ENCODE peak calls at places on chromosomes 11 and 22, in ten cellular contexts. S is WERI-Rb-1; I is mesendoderm; Y is ovary; H is endothelial cell of umbilical vein; W is A549; Q is sigmoid colon; N is CD4-positive, alpha-beta memory T cell; A is GM23248; D is small intestine. P is an unnamed sample.

GRCh38 chr11:34313099-34313517 is 44.7 kb downstream of the ABTB2 start:
- DNase-seq in A (peak), N (peak), I (no peak), Q (no peak), W (no peak), D (no peak), S (no peak), Y (no peak), H (no peak), P (no peak)

GRCh38 chr11:19905280-19905853 is 192.7 kb downstream of the NAV2 start:
- DNase-seq in D (peak), I (peak), W (peak), H (peak), Y (no peak), Q (no peak), S (no peak), A (peak), N (no peak), P (no peak)

GRCh38 chr11:122850076-122850631 is 11.9 kb downstream of the CRTAM start:
- DNase-seq in D (no peak), I (peak), S (no peak), N (no peak), Q (no peak), W (no peak), H (no peak), Y (no peak), A (peak), P (peak)

GRCh38 chr22:46936378-46936916 is 174.0 kb downstream of the TBC1D22A start:
- DNase-seq in S (no peak), N (no peak), D (no peak), A (peak), W (no peak), Y (peak), Q (no peak), I (no peak), H (no peak), P (no peak)

GRCh38 chr11:122330466-122330865 is 214.5 kb upstream of the BLID start:
- DNase-seq in N (no peak), S (no peak), Y (no peak), W (no peak), H (no peak), I (no peak), D (no peak), A (no peak), Q (no peak), P (no peak)

GRCh38 chr11:67318239-67318555 is 14.9 kb downstream of the SSH3 start:
- DNase-seq in Q (no peak), Y (no peak), S (no peak), W (peak), I (no peak), H (no peak), D (no peak), A (peak), N (no peak), P (no peak)

GRCh38 chr11:102446606-102447005 is 6.0 kb downstream of the TMEM123 start:
- DNase-seq in I (peak), Q (no peak), N (no peak), A (peak), H (peak), Y (no peak), S (no peak), W (peak), D (no peak), P (no peak)

GRCh38 chr11:2701898-2702434 is 2.2 kb upstream of the KCNQ1OT1 start:
- DNase-seq in H (no peak), N (no peak), I (no peak), S (no peak), W (no peak), A (no peak), Y (no peak), Q (peak), D (no peak), P (no peak)

GRCh38 chr11:47177229-47177845 is 658 bp upstream of the ARFGAP2 start:
- DNase-seq in W (peak), N (peak), D (peak), H (peak), Q (peak), S (peak), A (peak), Y (peak), I (peak), P (peak)

GRCh38 chr11:95690100-95690499 is 99.5 kb downstream of the FAM76B start:
- DNase-seq in W (no peak), S (no peak), Y (no peak), D (no peak), I (no peak), A (no peak), Q (no peak), N (no peak), H (no peak), P (no peak)

GRCh38 chr11:424232-424631 is 9.4 kb upstream of the SIGIRR start:
- DNase-seq in W (no peak), I (no peak), Q (no peak), D (no peak), S (no peak), Y (no peak), N (no peak), H (no peak), A (no peak), P (no peak)

DNA sequence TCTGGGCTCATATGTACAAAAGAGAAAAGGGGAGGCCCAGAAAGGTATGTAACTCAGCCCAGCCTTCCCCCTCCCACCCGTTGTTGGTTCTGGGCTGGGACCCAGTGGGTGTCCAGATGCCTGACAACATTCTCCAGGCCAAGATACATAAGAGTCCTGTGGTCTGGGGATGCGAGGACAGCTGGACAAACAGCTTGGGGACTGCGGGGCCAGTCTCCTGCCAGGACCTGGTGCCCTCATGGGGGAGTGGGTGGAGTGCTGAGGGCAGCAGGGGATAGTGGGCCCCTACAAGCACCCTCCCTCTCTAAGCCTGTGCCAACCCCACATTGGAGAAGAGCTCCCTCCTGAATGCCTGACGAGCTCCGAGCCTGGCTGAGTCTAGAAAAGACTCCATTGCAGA is 3.5 kb upstream of the SLC22A6 start:
- DNase-seq in H (no peak), S (no peak), N (no peak), W (no peak), A (no peak), D (no peak), Q (no peak), Y (no peak), I (no peak), P (no peak)
- H3K4me3 ChIP-seq in H (no peak), S (no peak), N (no peak), W (no peak), A (no peak), D (no peak), Q (no peak), Y (no peak), I (no peak), P (no peak)

DNA sequence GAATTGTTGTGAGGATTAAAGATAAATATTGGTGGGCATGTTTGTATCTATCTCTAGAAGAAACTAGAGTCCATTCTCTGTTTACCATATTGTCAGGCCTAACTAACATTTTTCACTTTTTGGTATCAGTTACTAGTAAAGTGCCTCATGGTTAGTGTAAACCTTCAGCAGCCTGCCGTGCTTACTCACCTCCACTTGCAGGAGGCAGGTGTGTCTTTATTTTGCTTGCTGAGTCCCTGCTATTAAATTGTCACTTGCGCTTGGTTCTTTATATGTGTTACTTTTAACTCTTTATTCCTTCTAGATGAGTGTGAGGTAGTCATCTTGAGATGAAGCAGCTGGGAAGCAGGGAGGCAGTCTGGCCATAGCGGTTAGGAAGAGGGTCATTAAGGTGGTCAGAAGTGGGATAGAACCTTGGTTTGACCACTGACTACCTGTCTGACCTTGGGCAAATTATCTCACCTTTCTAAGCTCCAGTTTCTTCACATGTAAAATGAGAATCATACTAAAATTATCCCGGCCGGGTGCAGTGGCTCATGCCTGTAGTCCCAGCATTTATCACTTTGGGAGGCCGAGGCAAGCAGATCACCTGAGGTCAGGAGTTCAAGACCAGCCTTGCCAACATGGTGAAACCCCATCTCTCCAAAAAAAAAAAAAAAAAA is 21.2 kb downstream of the PPP6R3 start:
- DNase-seq in Y (no peak), N (no peak), S (no peak), H (no peak), W (no peak), I (no peak), Q (no peak), D (no peak), A (no peak), P (no peak)
- H3K27ac ChIP-seq in Y (no peak), N (no peak), S (no peak), H (no peak), W (no peak), I (no peak), Q (peak), D (no peak), A (no peak), P (no peak)

GRCh38 chr11:117823294-117823940 is 1.1 kb downstream of the FXYD2 start:
- DNase-seq in H (peak), W (no peak), Y (no peak), N (peak), S (no peak), A (no peak), I (peak), D (no peak), Q (peak), P (peak)
- H3K4me3 ChIP-seq in H (no peak), W (no peak), Y (no peak), N (no peak), S (no peak), A (no peak), I (no peak), D (no peak), Q (no peak), P (no peak)

GRCh38 chr22:42930810-42931420 is 73.8 kb upstream of the ARFGAP3 start:
- DNase-seq in I (peak), Q (no peak), W (no peak), Y (no peak), A (peak), D (no peak), H (no peak), N (no peak), S (no peak), P (no peak)
- H3K27ac ChIP-seq in I (no peak), Q (peak), W (peak), Y (no peak), A (peak), D (peak), H (no peak), N (no peak), S (no peak), P (no peak)

GRCh38 chr11:65857500-65858353 is at the start of gene CFL1:
- DNase-seq in Y (peak), I (peak), Q (peak), A (peak), H (peak), D (peak), W (peak), N (peak), S (peak), P (peak)

GRCh38 chr11:65856689-65857499 is 1.1 kb downstream of the CFL1 start:
- DNase-seq in W (no peak), A (peak), Y (peak), Q (peak), D (peak), H (peak), S (peak), I (peak), N (peak), P (peak)

GRCh38 chr11:65854871-65855837 is 2.8 kb downstream of the CFL1 start:
- DNase-seq in A (no peak), I (no peak), Q (peak), S (no peak), H (no peak), Y (peak), N (no peak), W (no peak), D (no peak), P (no peak)

GRCh38 chr11:65854161-65854592 is 3.8 kb downstream of the CFL1 start:
- DNase-seq in W (no peak), I (peak), H (no peak), S (no peak), D (peak), Y (no peak), N (no peak), Q (peak), A (no peak), P (no peak)

GRCh38 chr11:65855927-65856363 is 2.0 kb downstream of the CFL1 start:
- DNase-seq in Y (no peak), N (no peak), A (no peak), Q (no peak), W (no peak), I (no peak), H (no peak), S (no peak), D (peak), P (no peak)
- H3K4me3 ChIP-seq in Y (no peak), N (peak), A (peak), Q (peak), W (peak), I (no peak), H (peak), S (no peak), D (peak), P (peak)

P was measured in CD8-positive, alpha-beta T cell.